ENCODE peak calls at places on chromosome 14, in eight cellular contexts. E is hepatocyte; U is A549; X is lung; Z is right atrium auricular region; N is mucosa of descending colon; C is CD8-positive, alpha-beta T cell; I is AG10803. O is an unnamed sample.

GRCh38 chr14:35985504-35986218 is 159.5 kb downstream of the BRMS1L start:
- DNase-seq in C (no peak), X (no peak), N (no peak), Z (no peak), I (no peak), U (peak), E (no peak), O (peak)

GRCh38 chr14:64194404-64194803 is 99.8 kb downstream of the ESR2 start:
- DNase-seq in E (no peak), X (no peak), C (no peak), Z (no peak), U (no peak), N (no peak), I (no peak), O (no peak)

GRCh38 chr14:32010561-32011188 is 66.4 kb upstream of the ARHGAP5 start:
- DNase-seq in X (no peak), N (no peak), E (peak), C (no peak), Z (no peak), I (peak), U (peak), O (peak)

GRCh38 chr14:21014761-21015190 is 10.1 kb downstream of the NDRG2 start:
- DNase-seq in X (peak), C (peak), I (peak), U (peak), E (peak), Z (peak), N (peak), O (peak)

GRCh38 chr14:34981743-34982420 is 910 bp upstream of the SRP54 start:
- DNase-seq in I (no peak), X (peak), N (peak), U (no peak), C (peak), Z (peak), E (peak), O (no peak)

GRCh38 chr14:92093320-92093719 is 13.1 kb downstream of the ATXN3 start:
- DNase-seq in E (no peak), X (no peak), N (no peak), U (no peak), I (no peak), Z (no peak), C (no peak), O (peak)

GRCh38 chr14:55850803-55851202 is 267.4 kb upstream of the PELI2 start:
- DNase-seq in N (no peak), U (peak), E (no peak), I (peak), Z (no peak), X (no peak), C (no peak), O (peak)

GRCh38 chr14:25007832-25008231 is 42.1 kb downstream of the STXBP6 start:
- DNase-seq in X (no peak), U (no peak), N (no peak), I (peak), C (no peak), E (no peak), Z (no peak), O (no peak)

GRCh38 chr14:74425525-74426201 is 347 bp downstream of the SYNDIG1L start:
- DNase-seq in I (no peak), E (peak), N (peak), X (no peak), C (peak), Z (no peak), U (peak), O (no peak)

GRCh38 chr14:35405304-35405996 is 901 bp upstream of the NFKBIA start:
- DNase-seq in N (no peak), C (no peak), E (peak), I (no peak), U (no peak), Z (peak), X (no peak), O (no peak)

GRCh38 chr14:63155511-63156189 is 48.6 kb upstream of the RHOJ start:
- DNase-seq in N (no peak), E (no peak), I (no peak), C (no peak), X (no peak), Z (no peak), U (no peak), O (no peak)

GRCh38 chr14:19823765-19824164 is 20.2 kb downstream of the OR4N2 start:
- DNase-seq in I (no peak), E (no peak), Z (no peak), C (no peak), X (no peak), N (no peak), U (no peak), O (peak)

GRCh38 chr14:86035882-86036281 is 505.9 kb downstream of the FLRT2 start:
- DNase-seq in C (no peak), E (peak), Z (no peak), U (no peak), I (peak), N (no peak), X (no peak), O (peak)

GRCh38 chr14:51430079-51430478 is 190.0 kb downstream of the TMX1 start:
- DNase-seq in X (no peak), I (no peak), C (no peak), N (no peak), Z (no peak), E (no peak), U (no peak), O (no peak)

GRCh38 chr14:60087664-60088063 is 4.1 kb upstream of the PCNX4 start:
- DNase-seq in E (no peak), N (no peak), U (no peak), X (no peak), Z (no peak), C (no peak), I (no peak), O (no peak)

GRCh38 chr14:56659361-56659760 is 79.8 kb downstream of the TMEM260 start:
- DNase-seq in C (no peak), X (no peak), Z (no peak), E (peak), N (no peak), U (no peak), I (no peak), O (no peak)

GRCh38 chr14:51053157-51053556 is 41.7 kb downstream of the TRIM9 start:
- DNase-seq in I (no peak), U (no peak), Z (no peak), X (no peak), C (no peak), N (no peak), E (no peak), O (peak)

GRCh38 chr14:105286759-105287144 is 14.0 kb downstream of the BRF1 start:
- DNase-seq in Z (no peak), C (no peak), U (no peak), E (no peak), X (no peak), N (no peak), I (no peak), O (no peak)

GRCh38 chr14:50083467-50084337 is 32.7 kb downstream of the VCPKMT start:
- DNase-seq in X (no peak), C (peak), N (no peak), E (no peak), Z (no peak), U (no peak), I (no peak), O (no peak)

GRCh38 chr14:35416108-35416750 is 11.7 kb upstream of the NFKBIA start:
- DNase-seq in C (peak), U (no peak), N (no peak), X (no peak), I (no peak), E (no peak), Z (no peak), O (no peak)

GRCh38 chr14:55628426-55628825 is 48.4 kb downstream of the KTN1 start:
- DNase-seq in Z (no peak), I (no peak), X (no peak), E (no peak), N (no peak), U (no peak), C (no peak), O (peak)

GRCh38 chr14:100443643-100444042 is 120.5 kb downstream of the SLC25A47 start:
- DNase-seq in U (no peak), E (no peak), N (no peak), I (peak), C (no peak), X (no peak), Z (no peak), O (peak)

GRCh38 chr14:89767861-89768268 is 186.7 kb downstream of the EFCAB11 start:
- DNase-seq in E (peak), C (peak), I (peak), X (no peak), Z (no peak), N (no peak), U (no peak), O (peak)

GRCh38 chr14:88168498-88169165 is 154.4 kb downstream of the KCNK10 start:
- DNase-seq in X (peak), I (peak), E (peak), N (no peak), C (peak), U (peak), Z (peak), O (peak)

GRCh38 chr14:51534623-51535022 is 117.1 kb upstream of the FRMD6 start:
- DNase-seq in C (no peak), Z (no peak), E (peak), N (no peak), U (no peak), I (no peak), X (no peak), O (no peak)

GRCh38 chr14:76257111-76257803 is 105.5 kb downstream of the GPATCH2L start:
- DNase-seq in U (no peak), N (no peak), C (no peak), Z (no peak), I (peak), X (no peak), E (no peak), O (peak)

DNA sequence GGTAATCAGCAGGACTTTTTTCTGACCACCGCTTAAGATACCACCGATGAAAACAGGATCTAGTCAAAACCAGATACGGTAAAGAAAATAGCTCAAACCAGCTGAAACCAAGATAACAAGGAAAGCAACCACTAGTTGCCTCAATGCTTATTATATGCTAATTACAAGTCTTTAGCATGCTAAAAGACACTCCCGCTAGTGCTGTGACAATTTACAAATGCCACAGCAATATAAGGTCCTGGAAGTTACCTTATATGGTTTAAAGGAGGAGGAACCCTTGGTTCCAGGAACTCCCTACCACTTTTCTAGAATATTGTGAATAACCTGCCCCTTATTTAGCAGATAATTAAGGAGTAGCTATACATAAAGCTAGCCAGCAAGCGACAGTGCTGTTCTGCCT is 976.4 kb upstream of the SEL1L start:
- DNase-seq in U (no peak), Z (no peak), E (no peak), C (no peak), X (no peak), N (no peak), I (no peak), O (no peak)
- TF ChIP-seq CTCF in U (no peak), Z (no peak), E (no peak), C (no peak), X (no peak), N (no peak), I (no peak), O (no peak)

GRCh38 chr14:67963960-67964359 is 144.4 kb downstream of the RAD51B start:
- DNase-seq in N (no peak), C (no peak), X (no peak), E (no peak), Z (no peak), I (no peak), U (no peak), O (no peak)
- H3K4me3 ChIP-seq in N (no peak), C (no peak), X (no peak), E (peak), Z (no peak), I (peak), U (no peak), O (peak)

GRCh38 chr14:39422243-39422642 is 10.0 kb downstream of the FBXO33 start:
- DNase-seq in N (no peak), Z (no peak), E (no peak), U (no peak), I (no peak), X (no peak), C (no peak), O (no peak)

GRCh38 chr14:39419272-39419671 is 13.0 kb downstream of the FBXO33 start:
- DNase-seq in N (no peak), I (peak), Z (no peak), X (no peak), U (no peak), E (no peak), C (no peak), O (peak)

GRCh38 chr14:39416072-39416471 is 16.2 kb downstream of the FBXO33 start:
- DNase-seq in E (no peak), I (no peak), Z (no peak), X (no peak), N (no peak), C (no peak), U (no peak), O (no peak)

GRCh38 chr14:39417014-39417413 is 15.2 kb downstream of the FBXO33 start:
- DNase-seq in X (no peak), E (no peak), U (no peak), N (no peak), I (peak), C (no peak), Z (no peak), O (peak)
- TF ChIP-seq CTCF in X (no peak), E (no peak), U (peak), N (no peak), I (peak), C (no peak), Z (peak), O (peak)

GRCh38 chr14:68959035-68959434 is 20.1 kb downstream of the ACTN1 start:
- DNase-seq in I (peak), E (no peak), C (no peak), Z (no peak), U (no peak), X (no peak), N (no peak), O (no peak)
- H3K4me3 ChIP-seq in I (no peak), E (no peak), C (no peak), Z (no peak), U (no peak), X (no peak), N (no peak), O (no peak)

GRCh38 chr14:33674716-33675115 is 276.2 kb downstream of the EGLN3 start:
- DNase-seq in N (no peak), U (no peak), Z (no peak), E (no peak), C (no peak), X (no peak), I (no peak), O (no peak)

GRCh38 chr14:33678012-33678411 is 272.9 kb downstream of the EGLN3 start:
- DNase-seq in C (no peak), U (no peak), I (no peak), X (no peak), Z (no peak), E (no peak), N (no peak), O (no peak)

GRCh38 chr14:33675415-33676130 is 275.3 kb downstream of the EGLN3 start:
- DNase-seq in E (no peak), C (no peak), U (no peak), I (peak), X (no peak), N (no peak), Z (no peak), O (peak)

GRCh38 chr14:33679025-33679424 is 271.8 kb downstream of the EGLN3 start:
- DNase-seq in E (no peak), C (no peak), Z (no peak), X (no peak), U (no peak), N (no peak), I (no peak), O (no peak)

GRCh38 chr14:33676135-33676566 is 274.7 kb downstream of the EGLN3 start:
- DNase-seq in X (no peak), E (peak), Z (no peak), C (no peak), N (peak), I (no peak), U (peak), O (peak)
- TF ChIP-seq CTCF in X (no peak), E (peak), Z (peak), C (no peak), N (no peak), I (peak), U (peak), O (peak)

DNA sequence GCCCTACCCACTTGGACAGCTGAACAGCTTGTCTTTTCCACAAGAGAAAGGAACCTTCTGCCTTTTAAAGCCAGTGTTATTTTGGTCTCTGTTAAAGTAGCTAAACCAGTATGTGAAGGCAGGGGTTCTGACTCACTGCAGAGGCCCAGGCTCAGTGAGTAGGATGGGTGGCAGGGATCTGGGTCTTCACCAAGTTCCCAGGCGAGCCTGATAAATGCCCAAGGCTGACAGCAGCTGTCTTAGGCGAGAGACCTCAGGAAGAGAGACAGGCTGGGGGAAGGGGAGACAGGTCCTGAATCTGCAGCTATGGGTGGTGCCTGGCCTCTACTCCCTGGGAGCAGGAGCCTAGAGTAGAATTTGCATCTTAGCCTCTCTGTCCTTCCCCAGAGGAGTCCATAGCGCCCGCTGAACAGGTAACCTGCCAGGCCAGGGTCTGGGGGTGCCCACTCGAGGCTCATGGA is 18.1 kb upstream of the KIF26A start:
- DNase-seq in Z (no peak), N (peak), I (no peak), E (no peak), U (no peak), C (no peak), X (no peak), O (no peak)
- H3K4me3 ChIP-seq in Z (no peak), N (no peak), I (no peak), E (no peak), U (no peak), C (no peak), X (no peak), O (no peak)

GRCh38 chr14:44369401-44370123 is 137.5 kb downstream of the FSCB start:
- DNase-seq in N (no peak), I (no peak), E (no peak), X (no peak), U (no peak), Z (no peak), C (no peak), O (no peak)
- TF ChIP-seq CTCF in N (no peak), I (no peak), E (peak), X (no peak), U (no peak), Z (no peak), C (no peak), O (no peak)

O was measured in fibroblast of mammary gland.